ENCODE peak calls at places on chromosomes 1 and 21, in four cellular contexts. Z is IMR-90, M is heart left ventricle, K is Panc1. C is an unnamed sample.

GRCh38 chr1:6635910-6636760 is 11.5 kb downstream of the THAP3 start:
- DNase-seq in K (no peak), M (no peak), Z (peak; percentile 21), C (no peak)

GRCh38 chr1:18731591-18732235 is 101.1 kb downstream of the PAX7 start:
- DNase-seq in Z (no peak), M (no peak), K (no peak), C (peak; percentile 11)

GRCh38 chr1:165717918-165718515 is 19.7 kb upstream of the ALDH9A1 start:
- DNase-seq in M (no peak), Z (peak; percentile 71), K (peak; percentile 58), C (no peak)

GRCh38 chr1:173666646-173667045 is 3.0 kb downstream of the ANKRD45 start:
- DNase-seq in Z (peak; percentile 50), M (no peak), K (no peak), C (no peak)

GRCh38 chr1:201756411-201756810 is 72.5 kb upstream of the IPO9 start:
- DNase-seq in K (no peak), Z (peak; percentile 80), M (no peak), C (no peak)

GRCh38 chr1:119593836-119594235 is 54.2 kb downstream of the ZNF697 start:
- DNase-seq in M (no peak), Z (no peak), K (no peak), C (no peak)

GRCh38 chr1:210373878-210374599 is 45.3 kb downstream of the HHAT start:
- DNase-seq in Z (peak; percentile 97), M (no peak), K (peak; percentile 86), C (no peak)

GRCh38 chr1:246971322-246971721 is 36.5 kb downstream of the ZNF695 start:
- DNase-seq in K (peak; percentile 22), M (peak; percentile 73), Z (peak; percentile 13), C (peak; percentile 66)

GRCh38 chr1:235503333-235504121 is 725 bp downstream of the B3GALNT2 start:
- DNase-seq in M (peak; percentile 66), K (no peak), Z (peak; percentile 41), C (peak; percentile 86)

GRCh38 chr1:151638074-151638775 is 26.4 kb downstream of the SNX27 start:
- DNase-seq in K (no peak), Z (no peak), M (no peak), C (no peak)

GRCh38 chr1:201724760-201725105 is 104.2 kb upstream of the IPO9 start:
- DNase-seq in M (peak; percentile 49), Z (peak; percentile 53), K (no peak), C (no peak)

GRCh38 chr1:100528861-100529260 is 9.1 kb upstream of the GPR88 start:
- DNase-seq in Z (peak; percentile 64), K (no peak), M (no peak), C (no peak)

GRCh38 chr1:163922743-163923186 is 601.0 kb downstream of the NUF2 start:
- DNase-seq in M (no peak), Z (no peak), K (no peak), C (no peak)

GRCh38 chr1:245707941-245708340 is 553.2 kb downstream of the KIF26B start:
- DNase-seq in M (no peak), K (no peak), Z (no peak), C (no peak)

GRCh38 chr1:67861856-67862516 is 28.7 kb upstream of the GNG12 start:
- DNase-seq in M (no peak), Z (peak; percentile 45), K (no peak), C (no peak)

GRCh38 chr1:3457910-3458621 is 3.6 kb downstream of the ARHGEF16 start:
- DNase-seq in K (no peak), M (no peak), Z (no peak), C (no peak)
- H3K4me1 ChIP-seq in K (peaks cover 13% of the 10 kb centered on the region), M (peaks cover 31% of the 10 kb centered on the region), Z (no peaks in the 10 kb centered on the region), C (no peaks in the 10 kb centered on the region)

GRCh38 chr1:31669786-31670582 is 25.3 kb upstream of the PEF1 start:
- DNase-seq in M (peak; percentile 86), K (no peak), Z (peak; percentile 20), C (peak; percentile 86)
- H3K4me3 ChIP-seq in M (peak overlapping the region; percentile 38), K (no peak overlapping the region), Z (no peak overlapping the region), C (no peak overlapping the region)

GRCh38 chr1:220887868-220888664 is 8.8 kb downstream of the HLX start:
- DNase-seq in Z (no peak), K (no peak), M (no peak), C (no peak)

GRCh38 chr1:220887202-220887867 is 8.1 kb downstream of the HLX start:
- DNase-seq in K (no peak), M (peak; percentile 32), Z (no peak), C (peak; percentile 80)

GRCh38 chr1:220884981-220885918 is 6.0 kb downstream of the HLX start:
- DNase-seq in Z (no peak), K (no peak), M (no peak), C (no peak)

GRCh38 chr1:220885971-220886370 is 6.7 kb downstream of the HLX start:
- DNase-seq in Z (no peak), K (no peak), M (no peak), C (no peak)

DNA sequence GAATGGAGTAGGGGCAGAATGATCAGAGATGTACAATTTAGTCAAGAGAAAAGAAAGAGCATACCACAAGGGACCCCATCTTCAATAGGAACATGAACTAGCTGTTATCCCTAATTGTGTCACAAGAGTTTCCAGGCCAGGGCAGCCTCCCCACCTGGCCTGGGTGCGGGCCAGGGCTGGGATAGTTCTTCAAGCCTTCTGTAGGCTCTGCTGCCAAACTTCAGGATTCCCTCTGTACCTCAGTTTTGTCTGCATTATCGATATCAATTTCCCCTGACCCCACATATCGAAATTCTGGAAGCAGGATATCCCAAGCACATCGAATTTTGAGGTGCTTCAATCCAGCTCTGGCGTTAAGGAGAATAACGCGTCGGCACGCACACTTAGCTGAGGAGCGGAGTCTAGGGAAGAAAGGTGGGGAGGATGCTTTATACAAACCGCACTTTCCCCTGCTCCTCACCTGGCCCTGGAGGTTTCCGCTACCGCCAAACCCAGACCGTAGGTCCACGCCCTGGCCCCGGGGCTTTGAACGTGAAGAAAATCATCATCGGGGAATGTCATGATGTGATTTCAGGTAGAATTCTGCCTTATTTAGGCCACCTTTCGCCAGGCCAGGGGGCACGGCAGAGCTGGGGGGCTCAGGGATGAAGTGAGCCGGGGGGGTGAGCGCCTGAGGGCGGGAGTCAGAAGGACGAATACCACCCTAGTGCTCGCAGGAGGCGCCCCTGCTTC is 7.4 kb downstream of the HLX start:
- DNase-seq in M (no peak), Z (no peak), K (no peak), C (no peak)
- H3K27me3 ChIP-seq in M (peaks cover 37% of the 10 kb centered on the region), Z (peaks cover 16% of the 10 kb centered on the region), K (peaks cover 12% of the 10 kb centered on the region), C (no peaks in the 10 kb centered on the region)

DNA sequence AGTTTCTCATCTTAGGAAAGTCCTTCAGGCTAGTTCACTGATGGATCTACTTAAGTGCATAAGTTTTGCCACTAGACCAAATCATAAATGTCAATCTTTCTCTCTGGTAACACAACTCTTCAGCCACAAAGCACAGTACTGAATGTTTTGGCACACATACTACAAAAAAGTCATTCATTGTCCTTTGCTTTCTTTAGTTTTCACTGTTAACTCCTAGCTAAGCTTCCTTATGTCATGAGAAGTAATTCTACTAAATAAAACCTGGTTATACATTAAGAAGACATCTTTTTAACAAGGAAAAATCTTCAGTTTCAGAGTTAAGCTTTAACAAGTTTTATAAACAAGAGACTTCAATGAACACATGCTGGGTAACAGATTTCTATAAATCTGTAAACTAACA is 379.2 kb upstream of the NFIA start:
- DNase-seq in M (no peak), K (no peak), Z (no peak), C (no peak)
- H3K4me1 ChIP-seq in M (peaks cover 3% of the 10 kb centered on the region), K (no peaks in the 10 kb centered on the region), Z (no peaks in the 10 kb centered on the region), C (no peaks in the 10 kb centered on the region)

GRCh38 chr1:44811714-44812151 is 3.4 kb downstream of the BTBD19 start:
- DNase-seq in Z (peak; percentile 91), M (peak; percentile 37), K (no peak), C (peak; percentile 77)

GRCh38 chr1:44808063-44808937 is at the start of gene BTBD19:
- DNase-seq in M (peak; percentile 89), K (no peak), Z (peak; percentile 91), C (peak; percentile 94)

GRCh38 chr1:44811234-44811633 is 2.9 kb downstream of the BTBD19 start:
- DNase-seq in Z (no peak), K (no peak), M (peak; percentile 13), C (peak; percentile 26)

GRCh38 chr1:44808938-44809917 is 905 bp downstream of the BTBD19 start:
- DNase-seq in Z (peak; percentile 82), M (peak; percentile 72), K (no peak), C (peak; percentile 90)

GRCh38 chr1:44810101-44810761 is 1.9 kb downstream of the BTBD19 start:
- DNase-seq in K (no peak), M (peak; percentile 74), Z (no peak), C (peak; percentile 92)
- H3K4me3 ChIP-seq in K (no peak overlapping the region), M (peak overlapping the region; percentile 41), Z (no peak overlapping the region), C (no peak overlapping the region)

DNA sequence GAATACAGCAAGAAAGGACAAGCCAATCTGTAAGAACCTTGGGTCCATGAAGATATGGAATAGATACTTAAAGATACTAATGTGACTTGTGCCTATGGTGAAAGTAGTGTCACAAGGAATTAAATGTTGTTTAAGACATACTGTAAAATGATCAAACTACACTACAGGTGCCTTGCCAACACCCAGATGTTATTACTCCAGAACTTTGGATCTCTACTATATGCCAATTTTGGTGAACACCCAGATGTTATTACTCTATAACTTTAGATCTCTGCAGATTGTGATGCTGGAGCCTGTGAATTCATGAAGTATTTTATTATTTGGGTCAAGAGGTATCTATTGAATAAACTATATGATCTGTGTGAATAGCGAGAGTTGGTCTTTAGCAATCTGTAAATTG is 59.9 kb upstream of the B3GALT5 start:
- DNase-seq in K (no peak), Z (no peak), M (no peak), C (no peak)
- H3K27me3 ChIP-seq in K (no peaks in the 10 kb centered on the region), Z (no peaks in the 10 kb centered on the region), M (no peaks in the 10 kb centered on the region), C (no peaks in the 10 kb centered on the region)

DNA sequence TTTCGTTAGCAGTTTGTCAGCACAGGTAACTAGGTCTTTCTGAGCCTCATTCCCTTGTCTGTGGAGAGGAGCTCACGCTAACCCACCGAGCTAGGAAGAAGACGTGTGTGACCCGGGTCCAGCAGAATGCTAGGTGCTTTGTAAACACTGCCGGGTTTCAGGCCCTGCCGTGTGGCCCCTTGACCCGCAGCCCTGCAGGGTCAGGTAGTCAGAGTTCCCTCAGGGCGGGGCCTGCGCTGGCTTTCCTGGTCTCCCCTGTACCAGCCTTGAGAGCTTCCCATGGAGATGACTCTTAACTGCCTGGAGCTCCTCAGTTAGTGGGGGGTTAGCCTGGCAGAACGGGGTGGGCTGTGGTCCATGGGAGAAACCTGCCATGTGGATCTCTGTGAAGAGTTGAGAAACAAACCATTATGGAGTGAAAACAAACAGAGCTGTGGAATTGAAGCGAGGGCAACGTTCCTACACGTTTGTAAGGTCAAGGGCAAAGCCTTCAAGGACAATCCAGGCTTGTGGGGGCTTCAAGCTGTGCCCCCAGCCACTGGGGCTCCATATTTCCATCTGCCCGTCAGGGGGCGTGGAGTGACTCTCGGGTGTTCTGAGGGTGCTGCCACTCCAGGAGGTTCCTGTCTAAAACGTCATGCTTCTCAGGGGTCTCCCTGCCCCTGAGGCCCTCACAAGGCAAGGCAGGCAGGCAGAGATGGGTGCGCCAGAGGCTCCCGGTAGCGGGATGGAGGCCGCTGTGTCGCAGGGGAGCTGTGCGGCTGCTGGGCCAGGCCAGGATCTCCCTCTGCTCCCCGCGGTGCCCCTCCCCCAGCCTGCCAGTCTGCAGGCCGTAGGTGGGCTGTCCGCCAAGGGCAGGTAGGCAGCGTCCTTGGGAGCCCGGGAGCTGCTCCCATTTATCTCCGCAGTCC is 23.8 kb downstream of the LHX4 start:
- DNase-seq in M (no peak), K (no peak), Z (no peak), C (peak; percentile 65)
- H3K4me1 ChIP-seq in M (no peaks in the 10 kb centered on the region), K (no peaks in the 10 kb centered on the region), Z (peaks cover 4% of the 10 kb centered on the region), C (no peaks in the 10 kb centered on the region)

DNA sequence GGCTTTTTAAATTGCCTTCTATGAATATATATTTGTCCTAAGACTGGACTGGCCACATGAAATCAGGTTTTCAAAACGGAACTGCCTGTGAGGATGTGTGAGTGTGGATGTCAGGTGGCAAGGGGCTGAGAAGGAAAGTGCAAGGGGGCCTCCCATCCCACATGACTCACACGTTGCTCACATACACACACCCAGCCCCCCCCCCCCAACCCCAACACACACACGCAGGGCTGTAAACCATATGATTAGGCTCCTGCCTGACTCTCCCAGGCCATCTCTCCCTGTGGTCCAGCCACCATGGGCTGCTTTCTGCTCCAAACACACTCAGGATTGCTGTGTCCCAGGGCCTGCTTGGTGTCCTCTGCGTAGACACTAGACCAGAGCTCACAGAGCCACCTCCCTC is 22.4 kb downstream of the DEGS1 start:
- DNase-seq in Z (peak; percentile 91), M (peak; percentile 22), K (no peak), C (no peak)
- H3K4me3 ChIP-seq in Z (peak overlapping the region; percentile 12), M (no peak overlapping the region), K (no peak overlapping the region), C (no peak overlapping the region)

C was measured in aorta.